ENCODE peak calls at places on chromosome 19, in five cellular contexts. I is lower leg skin, Y is AG04450, W is heart right ventricle, B is LNCaP clone FGC. O is an unnamed sample.

GRCh38 chr19:34330116-34330515 is 34.9 kb upstream of the GPI start:
- DNase-seq in I (peak), Y (no peak), W (no peak), B (no peak), O (no peak)

GRCh38 chr19:49809155-49809986 is 3.7 kb downstream of the FUZ start:
- DNase-seq in I (peak), Y (no peak), W (peak), B (no peak), O (peak)

GRCh38 chr19:38293281-38293680 is 10.8 kb upstream of the C19orf33 start:
- DNase-seq in I (no peak), Y (no peak), W (no peak), B (no peak), O (no peak)

GRCh38 chr19:19040417-19040816 is 7.0 kb downstream of the ARMC6 start:
- DNase-seq in I (no peak), Y (peak), W (no peak), B (peak), O (no peak)

GRCh38 chr19:38049105-38049649 is 142.2 kb downstream of the SIPA1L3 start:
- DNase-seq in I (no peak), Y (no peak), W (no peak), B (no peak), O (no peak)

GRCh38 chr19:42023121-42023942 is 29.3 kb upstream of the ATP1A3 start:
- DNase-seq in I (no peak), Y (no peak), W (no peak), B (no peak), O (no peak)

GRCh38 chr19:29445246-29445645 is 80.5 kb upstream of the VSTM2B start:
- DNase-seq in I (peak), Y (no peak), W (no peak), B (no peak), O (no peak)

GRCh38 chr19:9857920-9858746 is 23.0 kb downstream of the PIN1 start:
- DNase-seq in I (no peak), Y (no peak), W (no peak), B (no peak), O (no peak)

GRCh38 chr19:19230505-19230904 is 18.7 kb downstream of the NCAN start:
- DNase-seq in I (no peak), Y (no peak), W (no peak), B (no peak), O (no peak)

GRCh38 chr19:45971260-45971902 is 2.3 kb downstream of the NOVA2 start:
- DNase-seq in I (peak), Y (no peak), W (peak), B (no peak), O (no peak)
- TF ChIP-seq CTCF in I (no peak), Y (no peak), W (no peak), B (no peak), O (no peak)

GRCh38 chr19:934197-934840 is 8.5 kb downstream of the ARID3A start:
- DNase-seq in I (no peak), Y (no peak), W (peak), B (no peak), O (no peak)

GRCh38 chr19:931860-932646 is 6.2 kb downstream of the ARID3A start:
- DNase-seq in I (no peak), Y (no peak), W (no peak), B (no peak), O (no peak)

GRCh38 chr19:933553-933882 is 7.7 kb downstream of the ARID3A start:
- DNase-seq in I (no peak), Y (no peak), W (no peak), B (no peak), O (no peak)

GRCh38 chr19:934865-935422 is 9.1 kb downstream of the ARID3A start:
- DNase-seq in I (peak), Y (no peak), W (peak), B (peak), O (peak)

GRCh38 chr19:932647-933552 is 7.1 kb downstream of the ARID3A start:
- DNase-seq in I (peak), Y (peak), W (peak), B (no peak), O (no peak)
- TF ChIP-seq CTCF in I (no peak), Y (no peak), W (no peak), B (no peak), O (no peak)

DNA sequence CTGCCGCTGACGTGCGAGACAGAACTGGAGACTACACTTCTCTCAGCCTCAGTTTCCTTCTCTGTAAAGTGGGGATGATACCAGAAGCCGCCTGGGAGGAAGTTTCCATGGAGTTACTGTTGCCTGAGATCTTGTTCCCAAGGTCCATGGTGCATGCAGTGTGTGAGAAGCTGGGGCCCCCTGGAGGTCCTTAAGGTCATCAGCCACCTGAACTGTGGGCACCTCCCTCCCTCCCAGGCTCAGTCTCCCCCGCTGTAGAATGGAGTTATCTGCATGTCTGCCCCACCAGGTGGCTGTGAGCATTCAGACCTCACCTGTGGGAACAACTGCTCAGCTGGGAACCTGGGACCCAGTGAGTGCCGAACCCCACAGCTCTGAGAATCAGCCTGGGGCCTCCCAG is 2.7 kb downstream of the CRX start:
- DNase-seq in I (no peak), Y (no peak), W (no peak), B (no peak), O (no peak)
- TF ChIP-seq CTCF in I (no peak), Y (no peak), W (no peak), B (no peak), O (no peak)

GRCh38 chr19:56071151-56071550 is 49.9 kb downstream of the ZNF787 start:
- DNase-seq in I (no peak), Y (no peak), W (no peak), B (no peak), O (no peak)
- TF ChIP-seq CTCF in I (no peak), Y (peak), W (no peak), B (peak), O (peak)

DNA sequence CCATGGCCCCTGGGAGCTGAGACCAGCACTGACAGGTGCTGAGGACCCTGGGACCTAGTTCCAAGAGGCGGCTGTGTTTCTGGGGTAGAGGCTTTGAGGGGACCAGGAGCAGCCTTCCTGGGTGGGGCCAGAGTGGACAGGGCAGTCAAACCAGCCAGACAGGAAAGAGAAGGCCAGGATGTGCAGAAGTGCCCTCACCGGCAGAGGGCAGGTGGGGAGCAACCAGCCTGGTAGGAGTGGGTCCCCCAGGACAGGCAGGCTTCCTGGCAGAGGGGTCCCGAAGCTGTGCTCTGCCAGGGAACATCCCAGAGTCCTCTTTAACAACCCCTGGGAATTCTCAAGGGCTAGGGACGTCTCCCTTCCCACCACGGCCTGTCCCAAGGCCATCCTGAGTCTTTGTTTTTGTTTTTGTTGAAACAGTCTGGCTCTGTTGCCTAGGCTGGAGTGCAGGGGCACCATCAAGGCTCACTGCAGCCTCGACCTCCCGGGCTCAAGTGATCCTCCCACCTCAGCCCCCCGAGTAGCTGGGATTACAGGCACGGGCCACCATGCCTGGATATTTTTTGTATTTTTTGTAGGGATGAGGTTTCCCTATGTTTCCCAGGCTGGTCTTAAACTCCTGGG is 3.0 kb upstream of the HIPK4 start:
- DNase-seq in I (no peak), Y (no peak), W (no peak), B (peak), O (no peak)
- TF ChIP-seq CTCF in I (no peak), Y (no peak), W (peak), B (peak), O (peak)

DNA sequence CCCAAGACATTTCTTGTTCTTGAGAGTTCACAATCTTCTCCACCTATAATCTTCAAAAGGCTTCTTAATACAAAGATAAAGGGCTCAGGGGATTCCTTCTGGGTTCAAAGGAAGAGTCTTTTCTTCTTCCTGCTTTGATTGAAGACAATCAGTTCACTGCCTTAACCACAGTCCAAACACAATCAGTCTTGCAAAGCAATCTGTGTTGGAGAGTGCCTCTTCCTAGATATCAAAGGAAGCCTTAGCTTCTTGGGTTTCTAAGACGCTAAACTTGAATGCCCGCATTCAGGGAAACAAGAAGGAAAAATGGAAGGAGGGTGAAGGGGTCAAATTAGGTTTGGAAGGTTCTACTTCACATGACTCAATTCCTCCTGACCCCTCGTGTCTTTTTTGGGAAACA is 27.2 kb downstream of the RANBP3 start:
- DNase-seq in I (no peak), Y (no peak), W (no peak), B (no peak), O (no peak)
- TF ChIP-seq CTCF in I (no peak), Y (no peak), W (no peak), B (no peak), O (no peak)

DNA sequence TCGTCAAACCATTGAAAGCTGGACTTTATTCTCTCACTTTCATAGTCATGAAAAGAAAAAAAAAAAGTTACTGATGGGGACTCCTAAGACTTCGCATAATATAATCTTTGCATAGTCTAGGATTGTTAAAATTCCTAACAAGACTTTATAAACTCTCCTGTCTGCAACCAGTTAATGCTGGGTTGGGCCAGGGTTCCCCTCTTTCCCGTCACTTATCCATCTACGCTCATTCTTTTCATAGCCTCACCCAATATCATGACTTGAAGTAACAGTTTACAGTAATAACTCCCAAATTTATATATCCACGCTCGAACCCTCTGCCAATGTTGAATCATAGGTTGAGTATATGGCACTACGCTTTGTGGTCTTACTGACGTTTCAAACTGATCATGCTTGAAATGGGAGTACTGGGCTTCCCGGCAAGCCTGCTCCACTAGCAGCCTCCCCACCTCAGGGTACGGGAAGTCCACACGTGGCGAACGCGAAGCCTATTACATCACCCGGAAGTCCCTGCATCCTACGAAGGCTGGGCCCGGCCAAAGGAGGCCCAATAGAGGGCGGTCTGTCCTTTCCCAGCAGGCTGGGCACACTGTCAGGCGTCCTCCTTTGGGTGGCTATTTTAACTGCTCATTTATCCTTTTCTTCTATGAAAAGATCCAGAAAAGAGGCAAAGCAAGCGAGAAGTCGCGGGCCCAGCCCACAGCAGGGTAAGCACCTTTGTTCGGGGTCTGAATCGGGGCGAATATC is 694 bp upstream of the ZNF460 start:
- DNase-seq in I (peak), Y (peak), W (peak), B (peak), O (peak)
- TF ChIP-seq CTCF in I (no peak), Y (peak), W (peak), B (peak), O (no peak)